ENCODE peak calls at places on chromosomes 1 and 21, in five cellular contexts. A is SJSA1, B is fibroblast of lung, E is HCT116, Q is Peyer's patch. R is an unnamed sample. For H3K9me3, the result is how much of the 10 kb centered on the place peaks cover.

GRCh38 chr1:30460661-30461060 is 262.7 kb downstream of the MATN1 start:
- DNase-seq in Q (no peak), E (no peak), B (no peak), A (no peak), R (no peak)

GRCh38 chr1:99607590-99607989 is 38.3 kb upstream of the PALMD start:
- DNase-seq in E (no peak), A (no peak), Q (no peak), B (no peak), R (no peak)

GRCh38 chr1:59158321-59158720 is 138.6 kb upstream of the FGGY start:
- DNase-seq in A (no peak), Q (no peak), B (no peak), E (no peak), R (no peak)

GRCh38 chr1:204294371-204294770 is 65.4 kb downstream of the PLEKHA6 start:
- DNase-seq in Q (no peak), A (peak), B (peak), E (no peak), R (no peak)

GRCh38 chr1:154791292-154792278 is 78.5 kb downstream of the KCNN3 start:
- DNase-seq in A (no peak), B (peak), Q (no peak), E (peak), R (peak)

GRCh38 chr1:201468501-201468843 is 516 bp downstream of the PHLDA3 start:
- DNase-seq in Q (no peak), A (peak), B (no peak), E (no peak), R (no peak)

GRCh38 chr1:183871142-183871541 is 66.2 kb downstream of the RGL1 start:
- DNase-seq in A (peak), Q (no peak), E (peak), B (peak), R (no peak)

GRCh38 chr21:38486221-38486620 is 12.1 kb downstream of the ERG start:
- DNase-seq in B (peak), A (no peak), E (no peak), Q (no peak), R (no peak)

GRCh38 chr21:16644690-16645089 is 868.2 kb upstream of the CXADR start:
- DNase-seq in Q (no peak), B (peak), A (no peak), E (no peak), R (no peak)

GRCh38 chr1:62084304-62084905 is 110.2 kb upstream of the L1TD1 start:
- DNase-seq in A (no peak), Q (no peak), B (peak), E (no peak), R (no peak)

GRCh38 chr1:153532161-153532560 is 3.6 kb downstream of the S100A6 start:
- DNase-seq in Q (no peak), B (no peak), A (no peak), E (no peak), R (peak)

GRCh38 chr1:60277269-60277668 is 203.7 kb upstream of the C1orf87 start:
- DNase-seq in Q (no peak), E (no peak), B (no peak), A (no peak), R (no peak)

GRCh38 chr1:71093938-71094337 is 13.1 kb upstream of the ZRANB2 start:
- DNase-seq in Q (no peak), B (peak), A (no peak), E (no peak), R (no peak)

GRCh38 chr1:228870041-228870713 is 134.9 kb downstream of the RHOU start:
- DNase-seq in E (no peak), B (peak), A (no peak), Q (no peak), R (no peak)

GRCh38 chr1:14924455-14925325 is 228.9 kb upstream of the TMEM51 start:
- DNase-seq in Q (peak), A (peak), E (no peak), B (peak), R (no peak)

GRCh38 chr21:45153358-45154318 is 79.3 kb downstream of the ADARB1 start:
- DNase-seq in E (no peak), B (peak), Q (no peak), A (no peak), R (no peak)

GRCh38 chr1:205983925-205984725 is 19.1 kb downstream of the RAB7B start:
- DNase-seq in E (peak), A (peak), B (peak), Q (peak), R (no peak)

GRCh38 chr1:74427676-74428075 is 84.7 kb downstream of the LRRC53 start:
- DNase-seq in E (no peak), Q (no peak), B (no peak), A (no peak), R (no peak)

GRCh38 chr1:17043676-17044075 is 10.2 kb downstream of the SDHB start:
- DNase-seq in Q (no peak), A (no peak), B (no peak), E (no peak), R (no peak)

GRCh38 chr21:44505673-44506278 is 34.2 kb downstream of the KRTAP10-1 start:
- DNase-seq in B (no peak), Q (no peak), A (no peak), E (no peak), R (no peak)

GRCh38 chr1:201882665-201883132 is 6.0 kb upstream of the SHISA4 start:
- DNase-seq in A (peak), Q (no peak), B (peak), E (peak), R (no peak)

GRCh38 chr1:17207046-17207445 is 2.1 kb downstream of the PADI1 start:
- DNase-seq in B (no peak), E (no peak), A (no peak), Q (no peak), R (no peak)

GRCh38 chr1:160167580-160167979 is 16.2 kb downstream of the ATP1A4 start:
- DNase-seq in B (no peak), A (no peak), E (no peak), Q (no peak), R (no peak)

GRCh38 chr1:23673086-23673813 is 18.4 kb upstream of the RPL11 start:
- DNase-seq in B (peak), E (no peak), Q (no peak), A (peak), R (no peak)

GRCh38 chr21:38798481-38798882 is 7.2 kb upstream of the ETS2 start:
- DNase-seq in A (peak), E (peak), Q (peak), B (no peak), R (no peak)

GRCh38 chr21:32096411-32096810 is 182.4 kb downstream of the MIS18A start:
- DNase-seq in Q (no peak), B (no peak), E (peak), A (peak), R (no peak)

GRCh38 chr1:40897499-40897898 is 35.3 kb upstream of the CITED4 start:
- DNase-seq in B (peak), E (no peak), A (peak), Q (no peak), R (no peak)

GRCh38 chr1:44034976-44035716 is 3.9 kb upstream of the SLC6A9 start:
- DNase-seq in A (no peak), Q (no peak), B (no peak), E (no peak), R (no peak)

GRCh38 chr1:90579212-90579802 is 137.8 kb downstream of the BARHL2 start:
- DNase-seq in E (peak), B (peak), A (peak), Q (no peak), R (peak)

GRCh38 chr1:225921734-225922709 is 2.0 kb downstream of the PYCR2 start:
- DNase-seq in Q (no peak), E (no peak), B (no peak), A (no peak), R (no peak)

GRCh38 chr1:54314691-54315455 is 91.3 kb downstream of the SSBP3 start:
- DNase-seq in A (no peak), E (no peak), Q (no peak), B (no peak), R (no peak)

GRCh38 chr1:152444045-152444444 is 30.0 kb upstream of the CRNN start:
- DNase-seq in Q (no peak), B (no peak), A (peak), E (no peak), R (no peak)
- H3K9me3 ChIP-seq in Q (under half), B (under half), A (under half), E (under half), R (under half)

DNA sequence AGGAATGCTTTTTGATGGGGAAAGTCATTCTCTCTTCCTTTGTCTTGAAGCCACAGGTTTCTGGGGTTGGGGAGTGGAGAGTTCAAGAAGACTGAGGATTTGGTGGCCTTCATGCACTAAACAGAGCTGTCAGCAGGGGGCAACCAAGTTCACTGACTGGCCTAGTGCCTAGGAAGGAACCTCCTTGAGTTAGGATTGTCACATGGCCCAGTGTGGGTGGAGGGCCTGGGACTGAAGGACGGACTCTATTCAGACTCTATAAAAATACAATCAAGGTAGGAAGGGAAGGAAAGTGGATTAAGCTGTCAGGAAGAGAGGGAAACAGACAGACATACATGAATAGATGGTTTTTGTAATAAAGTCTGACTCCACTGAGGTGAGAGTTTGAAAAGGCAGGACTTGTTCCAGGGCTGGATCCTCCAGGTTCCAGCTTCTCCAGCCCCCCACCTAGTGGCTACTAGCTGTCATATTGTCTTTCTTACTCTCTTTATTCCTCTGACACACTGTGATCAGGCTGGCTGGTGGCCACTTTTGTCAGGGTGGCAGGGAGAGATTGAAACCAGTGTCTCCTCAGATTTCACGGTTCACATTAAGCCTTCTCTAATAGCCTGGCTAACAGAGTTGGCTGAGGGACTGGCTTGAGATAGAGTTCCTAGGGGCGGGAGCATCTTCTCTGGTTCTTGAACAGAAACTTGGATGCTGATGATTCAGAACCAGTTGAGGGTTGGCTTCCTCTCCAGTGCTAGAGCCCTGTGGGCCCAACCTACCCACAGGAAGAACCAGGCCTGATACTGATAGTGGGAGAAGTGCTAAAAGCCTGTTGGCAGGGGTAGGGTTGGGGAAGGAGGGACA is 4.1 kb upstream of the SH3BGRL3 start:
- DNase-seq in Q (peak), E (peak), B (peak), A (peak), R (peak)
- H3K27ac ChIP-seq in Q (peak), E (peak), B (peak), A (peak), R (peak)

GRCh38 chr1:247043406-247043805 is 35.2 kb downstream of the ZNF670 start:
- DNase-seq in B (no peak), Q (no peak), A (no peak), E (no peak), R (no peak)

DNA sequence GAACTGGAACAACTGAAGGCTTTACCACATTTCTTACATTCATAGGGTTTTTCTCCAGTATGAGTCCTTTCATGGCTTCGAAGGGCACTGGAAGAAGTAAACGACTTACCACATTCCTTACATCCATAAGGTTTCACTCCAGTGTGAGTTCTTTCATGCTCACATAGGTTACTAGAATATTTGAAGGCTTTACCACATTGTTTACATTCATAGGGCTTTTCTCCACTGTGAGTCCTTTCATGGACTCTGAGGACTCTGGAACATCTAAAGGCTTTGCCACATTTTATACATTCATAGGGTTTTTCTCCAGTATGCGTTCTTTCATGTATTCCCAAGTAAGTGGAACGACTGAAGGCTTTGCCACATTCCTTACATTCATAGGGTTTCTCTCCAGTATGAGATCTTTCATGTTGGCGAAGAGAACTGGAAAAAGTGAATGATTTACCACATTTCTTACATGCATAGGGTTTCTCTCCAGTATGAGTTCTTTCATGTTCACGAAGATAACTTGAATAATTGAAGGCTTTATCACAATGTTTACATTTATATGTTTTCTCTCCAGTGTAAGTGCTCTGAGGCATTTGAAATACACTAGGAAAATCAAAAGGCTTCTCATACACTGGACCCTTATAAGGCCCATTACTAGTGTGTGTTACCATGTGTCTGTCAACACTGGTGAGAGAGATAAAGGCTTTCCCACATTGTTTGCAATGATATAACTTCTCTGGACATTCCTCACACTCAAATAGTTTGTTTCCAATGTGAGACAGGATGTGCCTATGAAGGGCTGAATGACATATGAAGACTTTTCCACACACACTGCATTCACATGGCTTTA is 29.8 kb upstream of the ZNF695 start:
- DNase-seq in E (no peak), B (no peak), Q (no peak), A (no peak), R (no peak)
- H3K9me3 ChIP-seq in E (under half), B (under half), Q (under half), A (under half), R (under half)

DNA sequence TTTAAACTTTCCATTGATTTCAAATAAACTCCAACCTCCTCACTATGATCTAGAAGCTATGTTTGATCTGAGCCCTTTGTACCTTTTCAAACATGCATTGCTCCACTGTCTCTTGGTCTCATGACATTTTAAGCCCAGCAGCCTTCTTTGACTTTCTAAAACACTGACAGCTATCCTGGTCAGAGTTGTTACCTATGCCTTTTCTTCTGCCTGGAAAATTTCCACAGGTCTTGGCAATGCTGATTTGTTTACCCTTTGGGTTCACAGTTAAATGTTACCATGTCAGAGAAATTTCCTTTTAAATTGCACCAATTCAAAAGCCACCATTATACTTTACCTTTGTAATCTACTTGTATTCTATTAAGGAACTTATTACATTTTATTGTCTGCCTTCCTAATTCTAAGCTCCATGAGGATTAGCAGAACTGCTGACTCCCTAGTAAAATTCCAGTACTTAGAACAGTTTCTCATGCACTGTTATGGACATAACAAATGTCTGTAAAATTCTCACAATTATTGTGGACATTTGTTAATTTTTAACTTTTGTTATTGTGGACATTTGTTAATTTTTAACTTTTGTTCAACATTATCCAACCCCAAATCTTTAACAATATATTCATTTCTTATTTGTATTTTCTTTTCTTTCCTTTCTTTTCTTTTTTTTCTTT is 1064.4 kb downstream of the NCAM2 start:
- DNase-seq in A (no peak), Q (no peak), E (no peak), B (no peak), R (no peak)
- H3K27ac ChIP-seq in A (no peak), Q (no peak), E (no peak), B (no peak), R (no peak)

DNA sequence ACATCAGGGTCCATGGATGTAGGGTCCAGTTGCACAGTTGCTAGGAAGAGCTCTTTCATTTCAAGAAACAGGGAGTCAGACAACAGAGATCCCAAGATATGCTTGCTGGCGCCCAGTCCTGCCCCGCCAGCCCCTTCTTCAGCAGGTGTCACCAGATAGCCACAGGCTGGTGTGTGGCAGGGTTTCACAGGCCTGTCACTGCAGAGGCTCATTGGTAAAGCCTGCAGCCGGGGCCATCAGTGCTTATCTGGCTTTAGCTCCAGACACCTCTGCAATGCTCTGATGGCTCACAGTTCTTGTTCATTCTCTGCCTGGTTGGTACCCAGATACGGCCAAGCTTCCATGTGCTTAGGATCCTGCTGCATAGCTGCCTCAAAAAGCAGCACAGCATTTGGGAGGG is 12.4 kb upstream of the ZNF124 start:
- DNase-seq in Q (no peak), E (no peak), B (no peak), A (no peak), R (no peak)
- H3K9me3 ChIP-seq in Q (under half), E (under half), B (under half), A (under half), R (under half)